ENCODE peak calls at places on chromosomes 1 and 21, in ten cellular contexts. G is MM.1S, A is Peyer's patch, L is esophagus squamous epithelium, B is hepatocyte, J is body of pancreas, R is HFF-Myc, N is tibial artery, F is left lung, M is glutamatergic neuron. C is an unnamed sample.
A peak's percentile ranks its signal among the peaks of the same experiment; 100 is the strongest.

GRCh38 chr1:228308628-228309547 is 97.7 kb downstream of the TRIM11 start:
- DNase-seq in G (no peak), A (peak; percentile 27), L (no peak), B (no peak), J (peak; percentile 5), R (no peak), N (no peak), F (peak; percentile 53), M (no peak), C (no peak)

GRCh38 chr1:230713915-230714764 is at the start of gene AGT:
- DNase-seq in G (no peak), A (peak; percentile 77), L (no peak), B (peak; percentile 77), J (peak; percentile 94), R (peak; percentile 17), N (peak; percentile 86), F (no peak), M (peak; percentile 44), C (no peak)

GRCh38 chr1:18564661-18565060 is 66.0 kb upstream of the PAX7 start:
- DNase-seq in G (no peak), A (no peak), L (no peak), B (no peak), J (no peak), R (no peak), N (no peak), F (no peak), M (no peak), C (no peak)

GRCh38 chr1:70315782-70316181 is 38.7 kb downstream of the ANKRD13C start:
- DNase-seq in G (no peak), A (no peak), L (no peak), B (no peak), J (no peak), R (no peak), N (no peak), F (no peak), M (no peak), C (no peak)

GRCh38 chr21:36735201-36735515 is 36.2 kb downstream of the SIM2 start:
- DNase-seq in G (no peak), A (peak; percentile 25), L (no peak), B (no peak), J (no peak), R (no peak), N (peak; percentile 48), F (no peak), M (no peak), C (no peak)

GRCh38 chr1:45815667-45816458 is 12.5 kb downstream of the MAST2 start:
- DNase-seq in G (no peak), A (no peak), L (no peak), B (no peak), J (no peak), R (peak; percentile 19), N (no peak), F (no peak), M (no peak), C (no peak)

GRCh38 chr1:85947223-85947622 is 209.3 kb downstream of the COL24A1 start:
- DNase-seq in G (peak; percentile 70), A (no peak), L (no peak), B (no peak), J (no peak), R (no peak), N (no peak), F (no peak), M (no peak), C (no peak)

GRCh38 chr1:166089804-166090203 is 77.0 kb downstream of the FAM78B start:
- DNase-seq in G (peak; percentile 62), A (no peak), L (no peak), B (no peak), J (no peak), R (no peak), N (no peak), F (peak; percentile 45), M (no peak), C (no peak)

GRCh38 chr1:247189981-247190798 is 18.4 kb upstream of the ZNF124 start:
- DNase-seq in G (no peak), A (no peak), L (no peak), B (no peak), J (no peak), R (no peak), N (no peak), F (no peak), M (no peak), C (no peak)

GRCh38 chr1:61851849-61852692 is 109.8 kb downstream of the PATJ start:
- DNase-seq in G (peak; percentile 55), A (no peak), L (no peak), B (peak; percentile 83), J (no peak), R (peak; percentile 56), N (no peak), F (no peak), M (no peak), C (no peak)

GRCh38 chr1:3186526-3186921 is 117.5 kb downstream of the PRDM16 start:
- DNase-seq in G (no peak), A (peak; percentile 69), L (no peak), B (peak; percentile 73), J (peak; percentile 83), R (no peak), N (peak; percentile 97), F (no peak), M (no peak), C (peak; percentile 66)

GRCh38 chr1:9758559-9759121 is 65.1 kb downstream of the CLSTN1 start:
- DNase-seq in G (no peak), A (peak; percentile 36), L (no peak), B (no peak), J (no peak), R (no peak), N (no peak), F (no peak), M (no peak), C (no peak)

GRCh38 chr1:81044708-81045107 is 756.0 kb upstream of the ADGRL2 start:
- DNase-seq in G (no peak), A (no peak), L (no peak), B (no peak), J (no peak), R (no peak), N (no peak), F (no peak), M (no peak), C (no peak)

GRCh38 chr21:28991861-28992525 is 684 bp downstream of the LTN1 start:
- DNase-seq in G (peak; percentile 18), A (no peak), L (no peak), B (peak; percentile 27), J (no peak), R (no peak), N (no peak), F (no peak), M (no peak), C (no peak)

GRCh38 chr1:109794319-109795132 is 30.8 kb upstream of the EPS8L3 start:
- DNase-seq in G (no peak), A (peak; percentile 53), L (no peak), B (no peak), J (no peak), R (no peak), N (peak; percentile 57), F (no peak), M (no peak), C (no peak)

GRCh38 chr1:184497962-184498723 is 111.3 kb downstream of the C1orf21 start:
- DNase-seq in G (no peak), A (no peak), L (no peak), B (no peak), J (no peak), R (no peak), N (no peak), F (no peak), M (peak; percentile 61), C (no peak)

GRCh38 chr1:27519341-27520258 is 29.6 kb upstream of the WASF2 start:
- DNase-seq in G (no peak), A (peak; percentile 61), L (no peak), B (no peak), J (peak; percentile 46), R (no peak), N (no peak), F (no peak), M (peak; percentile 68), C (peak; percentile 73)

GRCh38 chr1:198121058-198121829 is 35.6 kb upstream of the NEK7 start:
- DNase-seq in G (no peak), A (peak; percentile 44), L (no peak), B (no peak), J (no peak), R (peak; percentile 68), N (no peak), F (no peak), M (no peak), C (no peak)

DNA sequence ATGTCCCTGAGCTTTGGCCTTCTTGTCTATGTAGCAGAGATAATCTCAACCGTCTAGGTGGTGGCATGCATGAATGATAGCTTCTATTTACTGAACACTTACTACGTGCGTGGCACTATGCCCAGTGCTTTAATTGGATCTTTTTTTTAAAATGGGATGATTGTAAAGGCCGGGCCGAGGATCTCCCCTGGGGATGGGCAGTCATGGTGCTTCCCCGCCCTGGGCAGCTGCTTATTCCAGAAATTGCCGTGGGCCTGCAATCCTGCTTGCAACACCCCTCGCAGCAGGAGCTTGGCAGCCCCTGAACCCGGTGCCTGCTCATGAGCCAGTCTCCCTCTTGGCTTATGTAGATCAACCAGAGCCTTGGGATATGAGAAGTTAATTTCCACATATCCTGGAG is 360.7 kb downstream of the CAMTA1 start:
- DNase-seq in G (no peak), A (no peak), L (no peak), B (no peak), J (no peak), R (no peak), N (no peak), F (no peak), M (no peak), C (no peak)
- TF ChIP-seq CTCF in G (no peak), A (no peak), L (no peak), B (no peak), J (no peak), R (no peak), N (no peak), F (no peak), M (no peak), C (no peak)

GRCh38 chr1:147892216-147892615 is 10.4 kb upstream of the GJA8 start:
- DNase-seq in G (no peak), A (no peak), L (no peak), B (peak; percentile 31), J (no peak), R (no peak), N (no peak), F (no peak), M (no peak), C (peak; percentile 16)
- TF ChIP-seq CTCF in G (no peak), A (no peak), L (no peak), B (no peak), J (no peak), R (no peak), N (no peak), F (no peak), M (no peak), C (no peak)

GRCh38 chr1:176949033-176949662 is 215.4 kb downstream of the ASTN1 start:
- DNase-seq in G (peak; percentile 21), A (peak; percentile 46), L (no peak), B (peak; percentile 79), J (peak; percentile 59), R (peak; percentile 47), N (no peak), F (peak; percentile 84), M (peak; percentile 88), C (peak; percentile 84)
- TF ChIP-seq CTCF in G (peak; percentile 65), A (no peak), L (peak; percentile 16), B (peak; percentile 66), J (peak; percentile 41), R (peak; percentile 87), N (peak; percentile 20), F (peak; percentile 53), M (peak; percentile 76), C (peak; percentile 84)

DNA sequence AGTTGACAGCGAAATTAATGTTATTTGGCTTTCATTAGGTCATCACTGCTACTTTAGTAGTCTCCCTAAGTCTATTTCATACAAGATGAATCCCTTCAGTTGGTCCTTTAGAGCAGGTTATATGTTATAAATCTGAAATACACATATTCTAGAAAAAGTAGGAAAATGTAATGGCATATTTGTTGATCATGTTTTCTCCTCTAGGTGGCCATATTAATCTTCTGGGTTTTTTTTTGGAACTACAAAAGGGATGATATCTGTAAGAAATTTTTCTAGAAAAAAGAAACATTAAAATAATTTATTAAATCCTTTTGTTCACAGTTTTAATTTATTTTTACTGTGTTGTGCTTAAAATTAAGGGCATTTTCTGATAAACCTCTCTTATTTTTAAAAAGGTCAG is 87.9 kb downstream of the SYT14 start:
- DNase-seq in G (no peak), A (no peak), L (no peak), B (no peak), J (no peak), R (no peak), N (no peak), F (no peak), M (no peak), C (no peak)
- TF ChIP-seq CTCF in G (peak; percentile 12), A (no peak), L (no peak), B (no peak), J (no peak), R (no peak), N (no peak), F (no peak), M (no peak), C (no peak)

C was measured in nephron progenitor cell.